ENCODE peak calls at places on chromosomes 12 and 14, in nine cellular contexts. V is Peyer's patch, Y is pancreas, R is adrenal gland, Q is coronary artery, F is cardiac muscle cell, E is heart right ventricle, P is foreskin keratinocyte, I is HCT116. G is an unnamed sample.

GRCh38 chr12:118763239-118763638 is 218.1 kb upstream of the SRRM4 start:
- DNase-seq in Q (no peak), R (no peak), E (no peak), V (no peak), P (no peak), I (no peak), Y (no peak), F (no peak), G (no peak)

GRCh38 chr12:72057330-72057911 is 118.8 kb downstream of the TPH2 start:
- DNase-seq in I (no peak), R (no peak), Y (no peak), F (peak; percentile 3), V (no peak), Q (no peak), E (no peak), P (peak; percentile 84), G (no peak)

GRCh38 chr12:92324849-92325500 is 179.3 kb upstream of the BTG1 start:
- DNase-seq in I (no peak), V (no peak), Q (no peak), E (no peak), P (no peak), Y (no peak), R (no peak), F (no peak), G (no peak)

GRCh38 chr12:1256991-1257390 is 266.0 kb downstream of the ERC1 start:
- DNase-seq in I (no peak), P (no peak), V (no peak), Y (no peak), Q (no peak), R (no peak), F (no peak), E (no peak), G (no peak)

GRCh38 chr12:69196302-69197288 is 42.8 kb upstream of the CPSF6 start:
- DNase-seq in E (no peak), V (peak; percentile 52), Y (no peak), P (peak; percentile 13), Q (no peak), F (no peak), I (no peak), R (no peak), G (no peak)

GRCh38 chr12:12823308-12823707 is 10.2 kb downstream of the DDX47 start:
- DNase-seq in P (peak; percentile 83), V (no peak), Y (no peak), E (no peak), R (no peak), F (no peak), I (no peak), Q (no peak), G (no peak)

GRCh38 chr12:20620311-20620710 is 74.8 kb upstream of the SLCO1C1 start:
- DNase-seq in Y (no peak), P (no peak), V (no peak), F (no peak), I (no peak), Q (no peak), R (no peak), E (no peak), G (no peak)

GRCh38 chr12:88417531-88417930 is 162.7 kb downstream of the KITLG start:
- DNase-seq in V (no peak), F (no peak), Q (no peak), Y (no peak), R (no peak), I (no peak), E (no peak), P (no peak), G (no peak)

GRCh38 chr12:50187084-50187900 is 20.1 kb upstream of the CERS5 start:
- DNase-seq in Y (no peak), V (no peak), E (no peak), Q (no peak), I (no peak), P (peak; percentile 68), F (no peak), R (no peak), G (no peak)

GRCh38 chr14:74563233-74563585 is 48.8 kb downstream of the LTBP2 start:
- DNase-seq in F (no peak), E (no peak), Q (no peak), P (no peak), Y (no peak), I (no peak), R (no peak), V (no peak), G (no peak)

GRCh38 chr12:31220633-31221565 is 105.1 kb downstream of the SINHCAF start:
- DNase-seq in Y (no peak), F (no peak), V (no peak), P (no peak), E (no peak), Q (no peak), R (no peak), I (no peak), G (no peak)

GRCh38 chr12:3315201-3315661 is 175.8 kb upstream of the PRMT8 start:
- DNase-seq in F (no peak), R (no peak), P (peak; percentile 79), V (peak; percentile 51), I (no peak), Q (no peak), E (peak; percentile 86), Y (peak; percentile 76), G (no peak)

GRCh38 chr14:22791302-22791701 is 23.9 kb downstream of the SLC7A7 start:
- DNase-seq in E (peak; percentile 13), F (no peak), P (peak; percentile 88), I (no peak), R (no peak), V (no peak), Y (no peak), Q (no peak), G (no peak)

GRCh38 chr12:24997970-24998582 is 49.2 kb upstream of the BCAT1 start:
- DNase-seq in Q (no peak), Y (no peak), P (peak; percentile 82), I (no peak), F (no peak), E (no peak), V (no peak), R (no peak), G (no peak)

GRCh38 chr12:60194682-60195081 is 598.9 kb downstream of the SLC16A7 start:
- DNase-seq in V (no peak), R (no peak), Q (no peak), F (no peak), E (no peak), Y (no peak), I (no peak), P (peak; percentile 71), G (no peak)

GRCh38 chr12:6341439-6342139 is at the start of gene TNFRSF1A:
- DNase-seq in P (no peak), Q (peak; percentile 84), Y (peak; percentile 77), R (peak; percentile 84), F (peak; percentile 64), V (peak; percentile 85), E (peak; percentile 86), I (no peak), G (peak; percentile 31)

GRCh38 chr14:104267895-104268294 is 129.5 kb downstream of the KIF26A start:
- DNase-seq in R (peak; percentile 16), E (no peak), Y (no peak), F (no peak), P (no peak), V (peak; percentile 34), I (no peak), Q (no peak), G (no peak)

GRCh38 chr12:26723379-26724308 is 109.3 kb downstream of the ITPR2 start:
- DNase-seq in P (peak; percentile 59), E (no peak), Q (no peak), V (no peak), I (no peak), F (no peak), R (peak; percentile 38), Y (no peak), G (no peak)

GRCh38 chr12:26319511-26319910 is 124.1 kb downstream of the SSPN start:
- DNase-seq in P (peak; percentile 96), R (peak; percentile 48), E (peak; percentile 55), Y (peak; percentile 43), Q (no peak), I (no peak), V (no peak), F (no peak), G (no peak)

GRCh38 chr14:22993517-22993916 is 11.2 kb upstream of the AJUBA start:
- DNase-seq in F (no peak), R (no peak), I (no peak), V (no peak), Y (no peak), Q (no peak), P (no peak), E (no peak), G (no peak)

GRCh38 chr12:105107176-105107496 is 395 bp upstream of the WASHC4 start:
- DNase-seq in R (no peak), F (no peak), V (no peak), Y (no peak), Q (no peak), P (peak; percentile 59), E (no peak), I (peak; percentile 26), G (no peak)

GRCh38 chr12:118391424-118391823 is 15.1 kb downstream of the SUDS3 start:
- DNase-seq in Y (no peak), E (no peak), Q (no peak), F (no peak), P (no peak), I (no peak), R (no peak), V (no peak), G (no peak)

GRCh38 chr12:23950775-23951391 is 1.4 kb upstream of the SOX5 start:
- DNase-seq in E (peak; percentile 20), I (no peak), Y (peak; percentile 15), F (peak; percentile 20), Q (no peak), R (no peak), V (peak; percentile 48), P (no peak), G (no peak)

GRCh38 chr14:64745511-64746041 is 41.4 kb downstream of the PLEKHG3 start:
- DNase-seq in F (no peak), R (no peak), E (no peak), Q (no peak), I (no peak), Y (no peak), V (no peak), P (no peak), G (no peak)
- TF ChIP-seq CTCF in F (peak; percentile 18), R (no peak), E (peak; percentile 30), Q (no peak), I (no peak), Y (no peak), V (no peak), P (peak; percentile 35), G (no peak)

GRCh38 chr14:99786423-99787051 is 6.7 kb upstream of the EML1 start:
- DNase-seq in F (no peak), P (no peak), V (no peak), I (no peak), E (no peak), R (no peak), Q (no peak), Y (no peak), G (no peak)
- H3K27ac ChIP-seq in F (no peak overlapping the region), P (no peak overlapping the region), V (no peak overlapping the region), I (no peak overlapping the region), E (no peak overlapping the region), R (no peak overlapping the region), Q (no peak overlapping the region), Y (no peak overlapping the region), G (no peak overlapping the region)

GRCh38 chr12:130951636-130952035 is 2.1 kb upstream of the ADGRD1 start:
- DNase-seq in R (no peak), P (no peak), Q (no peak), I (no peak), Y (no peak), E (no peak), V (no peak), F (no peak), G (no peak)
- TF ChIP-seq CTCF in R (no peak), P (no peak), Q (no peak), I (no peak), Y (no peak), E (no peak), V (no peak), F (no peak), G (no peak)

GRCh38 chr14:94112513-94113060 is 2.1 kb downstream of the IFI27 start:
- DNase-seq in Q (peak; percentile 35), Y (no peak), V (peak; percentile 52), F (no peak), I (no peak), E (no peak), P (no peak), R (no peak), G (no peak)
- H3K27ac ChIP-seq in Q (no peak overlapping the region), Y (no peak overlapping the region), V (peak overlapping the region; percentile 66), F (no peak overlapping the region), I (no peak overlapping the region), E (peak overlapping the region; percentile 89), P (no peak overlapping the region), R (peak overlapping the region; percentile 61), G (no peak overlapping the region)